ENCODE peak calls at places on chromosomes 7 and 10, in four cellular contexts. Q is GM12878, C is K562, S is H1. Y is an unnamed sample.
A peak's percentile ranks its signal among the peaks of the same experiment; 100 is the strongest.

GRCh38 chr7:72706521-72706920 is 121.5 kb downstream of the TYW1B start:
- DNase-seq in Q (no peak), C (no peak), S (no peak), Y (no peak)

GRCh38 chr10:8049151-8049873 is 5.2 kb upstream of the GATA3 start:
- DNase-seq in Q (no peak), C (no peak), S (peak; percentile 73), Y (no peak)

GRCh38 chr10:93757766-93758509 is at the start of gene LGI1:
- DNase-seq in Q (no peak), C (no peak), S (no peak), Y (no peak)

GRCh38 chr7:46752881-46753366 is 829.0 kb downstream of the TNS3 start:
- DNase-seq in Q (no peak), C (no peak), S (no peak), Y (peak; percentile 53)

GRCh38 chr7:130894146-130895005 is 160.4 kb upstream of the KLF14 start:
- DNase-seq in Q (no peak), C (peak; percentile 69), S (no peak), Y (peak; percentile 97)

GRCh38 chr10:29668628-29669027 is 33.9 kb upstream of the SVIL start:
- DNase-seq in Q (no peak), C (no peak), S (no peak), Y (no peak)

GRCh38 chr10:8298871-8299570 is 244.5 kb downstream of the GATA3 start:
- DNase-seq in Q (no peak), C (no peak), S (no peak), Y (no peak)

GRCh38 chr7:52569151-52569550 is 466.3 kb upstream of the POM121L12 start:
- DNase-seq in Q (no peak), C (no peak), S (no peak), Y (no peak)

GRCh38 chr10:48450811-48451466 is 144.5 kb downstream of the MAPK8 start:
- DNase-seq in Q (no peak), C (no peak), S (peak; percentile 42), Y (no peak)

GRCh38 chr7:362416-363096 is 72.6 kb downstream of the FOXL3 start:
- DNase-seq in Q (no peak), C (no peak), S (no peak), Y (no peak)

GRCh38 chr10:33509231-33509871 is 174.9 kb upstream of the NRP1 start:
- DNase-seq in Q (peak; percentile 25), C (peak; percentile 8), S (no peak), Y (peak; percentile 56)

GRCh38 chr7:49768254-49768653 is 5.2 kb upstream of the VWC2 start:
- DNase-seq in Q (no peak), C (no peak), S (no peak), Y (no peak)

GRCh38 chr7:41272664-41273063 is 430.2 kb downstream of the INHBA start:
- DNase-seq in Q (no peak), C (no peak), S (no peak), Y (no peak)

GRCh38 chr7:18916826-18917225 is 200.6 kb downstream of the TWIST1 start:
- DNase-seq in Q (no peak), C (no peak), S (no peak), Y (no peak)

GRCh38 chr7:16669581-16669980 is 23.6 kb downstream of the BZW2 start:
- DNase-seq in Q (no peak), C (no peak), S (no peak), Y (no peak)

GRCh38 chr10:70668454-70668970 is 3.8 kb upstream of the ADAMTS14 start:
- DNase-seq in Q (no peak), C (no peak), S (no peak), Y (no peak)

GRCh38 chr7:29239638-29240037 is 45.1 kb downstream of the CHN2 start:
- DNase-seq in Q (no peak), C (peak; percentile 50), S (peak; percentile 58), Y (no peak)

GRCh38 chr7:157786375-157787274 is 449.8 kb downstream of the DNAJB6 start:
- DNase-seq in Q (no peak), C (no peak), S (no peak), Y (no peak)

GRCh38 chr10:16360425-16360824 is 76.4 kb upstream of the PTER start:
- DNase-seq in Q (no peak), C (no peak), S (no peak), Y (no peak)

GRCh38 chr10:75108684-75109458 is 2.6 kb upstream of the SAMD8 start:
- DNase-seq in Q (no peak), C (peak; percentile 85), S (peak; percentile 86), Y (peak; percentile 27)

GRCh38 chr10:58356756-58357155 is 21.9 kb downstream of the UBE2D1 start:
- DNase-seq in Q (no peak), C (no peak), S (no peak), Y (no peak)

GRCh38 chr7:40899651-40900507 is 765.1 kb downstream of the SUGCT start:
- DNase-seq in Q (no peak), C (no peak), S (no peak), Y (no peak)

GRCh38 chr7:23529262-23529859 is 2.4 kb downstream of the TRA2A start:
- DNase-seq in Q (no peak), C (no peak), S (no peak), Y (no peak)

GRCh38 chr7:35477609-35478008 is 217.3 kb downstream of the HERPUD2 start:
- DNase-seq in Q (no peak), C (no peak), S (no peak), Y (no peak)

GRCh38 chr7:151008511-151009323 is 15.6 kb downstream of the ATG9B start:
- DNase-seq in Q (peak; percentile 39), C (peak; percentile 98), S (peak; percentile 99), Y (peak; percentile 87)

GRCh38 chr10:31646519-31646918 is 282.1 kb downstream of the ARHGAP12 start:
- DNase-seq in Q (no peak), C (no peak), S (no peak), Y (no peak)

GRCh38 chr7:29970158-29970557 is 19.4 kb downstream of the SCRN1 start:
- DNase-seq in Q (no peak), C (no peak), S (no peak), Y (no peak)

GRCh38 chr10:77692782-77693181 is 55.2 kb upstream of the KCNMA1 start:
- DNase-seq in Q (no peak), C (no peak), S (no peak), Y (no peak)

GRCh38 chr10:95542330-95542729 is 18.8 kb downstream of the SORBS1 start:
- DNase-seq in Q (no peak), C (no peak), S (no peak), Y (no peak)

GRCh38 chr10:103499881-103500280 is 6.4 kb downstream of the NEURL1 start:
- DNase-seq in Q (no peak), C (no peak), S (no peak), Y (no peak)

GRCh38 chr10:3853547-3853989 is 68.6 kb upstream of the KLF6 start:
- DNase-seq in Q (no peak), C (no peak), S (no peak), Y (no peak)

GRCh38 chr7:2800220-2800922 is 43.7 kb downstream of the GNA12 start:
- DNase-seq in Q (no peak), C (no peak), S (no peak), Y (no peak)

GRCh38 chr7:138184191-138184590 is 107.9 kb downstream of the AKR1D1 start:
- DNase-seq in Q (no peak), C (no peak), S (no peak), Y (no peak)
- TF ChIP-seq EGR1 in Q (no peak), C (no peak), S (no peak), Y (no peak)

GRCh38 chr7:74467876-74468275 is 14.2 kb downstream of the GTF2IRD1 start:
- DNase-seq in Q (no peak), C (no peak), S (no peak), Y (no peak)

GRCh38 chr7:74462707-74463100 is 9.0 kb downstream of the GTF2IRD1 start:
- DNase-seq in Q (no peak), C (no peak), S (no peak), Y (no peak)

GRCh38 chr7:74466196-74466813 is 12.6 kb downstream of the GTF2IRD1 start:
- DNase-seq in Q (no peak), C (no peak), S (no peak), Y (no peak)

GRCh38 chr7:74461970-74462706 is 8.4 kb downstream of the GTF2IRD1 start:
- DNase-seq in Q (no peak), C (no peak), S (no peak), Y (no peak)

DNA sequence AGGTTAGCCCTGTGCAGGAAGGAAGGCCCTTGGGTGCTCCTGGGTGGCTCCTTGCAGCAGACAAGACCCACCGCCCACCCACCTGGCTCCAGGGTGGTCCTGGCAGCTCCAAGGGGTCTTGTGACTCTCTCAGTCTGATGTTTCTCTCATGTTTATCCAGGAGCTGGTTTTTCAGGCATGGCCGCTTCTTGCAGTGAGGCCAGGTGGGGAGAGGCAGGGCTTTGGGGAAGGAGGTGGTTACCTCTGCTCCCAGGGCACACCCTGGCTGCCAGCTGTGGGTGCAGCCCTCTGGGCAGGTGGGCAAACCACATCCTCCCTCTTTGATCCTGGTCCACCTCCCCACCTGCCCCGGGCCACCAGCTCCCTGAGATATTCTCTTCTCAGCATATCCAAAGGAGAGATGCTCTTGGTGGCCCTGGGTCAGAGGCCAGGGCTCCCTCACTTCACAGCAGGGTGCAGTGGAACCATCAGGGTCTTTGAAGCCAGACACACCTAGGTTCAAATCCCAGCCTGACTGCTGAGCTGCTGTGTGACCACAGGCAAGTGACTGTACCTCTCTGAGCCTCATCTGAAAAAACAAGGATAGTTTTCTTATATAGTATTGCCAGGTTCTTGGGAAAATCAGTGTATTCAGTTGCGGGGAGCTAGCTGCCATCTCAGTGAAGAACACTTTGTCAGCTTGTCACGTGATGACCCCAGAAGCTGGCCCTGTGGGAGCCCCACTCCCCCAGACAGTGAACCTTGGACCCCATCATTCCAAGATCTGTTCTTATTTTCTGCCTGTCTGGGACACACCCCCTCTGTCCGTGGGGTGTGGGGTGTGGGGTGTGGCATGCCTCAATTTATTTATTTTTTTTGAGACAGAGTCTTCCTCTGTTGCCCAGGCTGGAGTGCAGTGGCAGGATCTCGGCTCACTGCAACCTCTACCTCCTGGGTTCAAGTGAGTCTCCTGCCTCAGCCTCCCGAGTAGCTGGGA is 11.5 kb downstream of the GTF2IRD1 start:
- DNase-seq in Q (no peak), C (no peak), S (no peak), Y (no peak)
- TF ChIP-seq EGR1 in Q (no peak), C (no peak), S (no peak), Y (no peak)

DNA sequence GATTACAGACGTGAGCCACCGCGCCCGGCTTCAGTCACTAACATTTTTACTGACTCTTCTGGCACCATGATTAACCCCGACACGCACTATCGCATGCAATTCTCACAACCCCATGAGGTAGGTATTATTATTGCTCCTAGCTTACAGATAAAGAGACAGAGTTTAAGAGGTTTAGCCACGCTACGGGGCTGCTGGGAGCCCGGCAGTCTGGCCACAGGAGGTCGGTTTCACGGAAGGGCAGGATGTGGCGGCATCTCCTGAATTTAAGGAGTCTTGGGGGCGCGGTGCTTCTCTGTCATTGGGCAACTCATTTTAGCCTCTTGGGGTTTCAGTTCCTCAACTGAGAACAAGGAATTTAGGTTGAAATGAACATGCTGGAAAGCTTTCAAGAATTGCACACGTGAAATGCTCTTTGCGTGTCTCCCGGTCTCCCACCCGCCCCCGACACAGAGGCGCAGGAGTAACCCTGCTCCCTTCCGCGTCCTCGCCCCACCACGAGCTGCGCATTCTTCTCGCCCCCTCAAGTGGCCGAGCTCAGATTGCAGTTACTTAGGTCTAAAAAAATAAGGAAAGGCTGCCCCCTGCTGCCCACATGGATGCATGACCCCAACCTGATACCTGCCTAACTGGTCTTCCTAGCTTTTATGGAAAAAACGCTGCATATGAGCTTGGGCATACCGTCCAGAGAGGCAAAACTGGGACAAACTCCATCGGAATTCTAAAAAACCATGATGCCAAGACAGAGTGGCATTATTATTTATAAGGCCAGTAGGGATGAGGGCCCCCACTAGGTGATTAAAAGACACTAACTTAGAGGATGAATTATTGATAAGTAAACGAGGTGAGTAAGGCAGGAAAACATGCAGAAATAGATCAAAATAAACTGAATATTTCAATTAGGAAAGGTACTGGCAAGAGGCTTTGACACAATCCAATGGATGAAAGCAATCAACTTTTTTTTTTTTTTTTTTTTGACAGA is 12.4 kb downstream of the PRSS2 start:
- DNase-seq in Q (peak; percentile 66), C (peak; percentile 94), S (peak; percentile 89), Y (peak; percentile 89)
- TF ChIP-seq EGR1 in Q (no peak), C (peak; percentile 68), S (peak; percentile 42), Y (peak; percentile 49)

GRCh38 chr7:44112231-44112996 is 8.3 kb downstream of the AEBP1 start:
- DNase-seq in Q (no peak), C (peak; percentile 83), S (no peak), Y (no peak)
- TF ChIP-seq EGR1 in Q (no peak), C (no peak), S (no peak), Y (no peak)

Y was measured in HCT116.